ENCODE peak calls at places on chromosomes 7 and 10, in nine cellular contexts. L is effector memory CD8-positive, alpha-beta T cell; Q is ACHN; E is suprapubic skin; Z is A549; N is GM12891; T is hepatic stellate cell; I is EL; B is epithelial cell of esophagus. V is an unnamed sample.

GRCh38 chr10:72263613-72264241 is 10.0 kb upstream of the DDIT4 start:
- DNase-seq in L (peak; percentile 26), Q (no peak), E (no peak), Z (no peak), N (no peak), T (no peak), I (no peak), B (peak; percentile 95), V (no peak)

GRCh38 chr10:9311702-9312499 is 1257.4 kb downstream of the GATA3 start:
- DNase-seq in L (no peak), Q (no peak), E (no peak), Z (no peak), N (no peak), T (no peak), I (no peak), B (no peak), V (no peak)

GRCh38 chr10:111113961-111114830 is 37.4 kb downstream of the ADRA2A start:
- DNase-seq in L (no peak), Q (no peak), E (no peak), Z (no peak), N (no peak), T (no peak), I (peak; percentile 42), B (no peak), V (no peak)

GRCh38 chr10:398954-399353 is 263.7 kb downstream of the ZMYND11 start:
- DNase-seq in L (no peak), Q (no peak), E (no peak), Z (no peak), N (no peak), T (no peak), I (no peak), B (no peak), V (no peak)

GRCh38 chr7:36942062-36942461 is 217.8 kb upstream of the AOAH start:
- DNase-seq in L (no peak), Q (no peak), E (no peak), Z (no peak), N (no peak), T (no peak), I (no peak), B (no peak), V (no peak)

GRCh38 chr10:102819054-102819453 is 18.2 kb downstream of the CYP17A1 start:
- DNase-seq in L (no peak), Q (no peak), E (peak; percentile 74), Z (no peak), N (no peak), T (no peak), I (no peak), B (peak; percentile 57), V (no peak)

GRCh38 chr7:150382123-150382843 is 3.2 kb downstream of the ZNF775 start:
- DNase-seq in L (no peak), Q (no peak), E (no peak), Z (no peak), N (no peak), T (no peak), I (no peak), B (peak; percentile 36), V (no peak)

GRCh38 chr10:103265712-103266329 is 11.1 kb upstream of the INA start:
- DNase-seq in L (peak; percentile 9), Q (peak; percentile 72), E (no peak), Z (peak; percentile 25), N (no peak), T (no peak), I (peak; percentile 59), B (peak; percentile 84), V (peak; percentile 64)

GRCh38 chr10:76306859-76307258 is 875.4 kb downstream of the LRMDA start:
- DNase-seq in L (no peak), Q (no peak), E (no peak), Z (no peak), N (no peak), T (no peak), I (peak; percentile 9), B (no peak), V (peak; percentile 32)

GRCh38 chr10:126012485-126012884 is 116.1 kb downstream of the FANK1 start:
- DNase-seq in L (no peak), Q (peak; percentile 15), E (no peak), Z (no peak), N (no peak), T (peak; percentile 36), I (peak; percentile 16), B (peak; percentile 58), V (no peak)

GRCh38 chr10:119060107-119060506 is 20.5 kb downstream of the EIF3A start:
- DNase-seq in L (no peak), Q (no peak), E (no peak), Z (no peak), N (no peak), T (no peak), I (no peak), B (no peak), V (no peak)

GRCh38 chr10:484925-485661 is 204.4 kb downstream of the DIP2C start:
- DNase-seq in L (peak; percentile 30), Q (peak; percentile 40), E (peak; percentile 43), Z (no peak), N (peak; percentile 49), T (peak; percentile 37), I (no peak), B (peak; percentile 29), V (peak; percentile 29)

GRCh38 chr7:34077168-34077567 is 171.8 kb downstream of the BMPER start:
- DNase-seq in L (no peak), Q (no peak), E (no peak), Z (no peak), N (no peak), T (no peak), I (no peak), B (no peak), V (no peak)

GRCh38 chr7:139557857-139558581 is 34.5 kb downstream of the CLEC2L start:
- DNase-seq in L (no peak), Q (no peak), E (no peak), Z (no peak), N (no peak), T (no peak), I (no peak), B (no peak), V (no peak)

GRCh38 chr10:128174581-128175559 is 48.6 kb upstream of the MKI67 start:
- DNase-seq in L (no peak), Q (no peak), E (no peak), Z (no peak), N (no peak), T (no peak), I (no peak), B (no peak), V (no peak)

GRCh38 chr10:61608255-61609040 is 54.3 kb upstream of the CABCOCO1 start:
- DNase-seq in L (no peak), Q (no peak), E (no peak), Z (no peak), N (no peak), T (no peak), I (peak; percentile 72), B (no peak), V (no peak)

GRCh38 chr7:30445770-30446169 is 32.8 kb downstream of the NOD1 start:
- DNase-seq in L (peak; percentile 75), Q (no peak), E (peak; percentile 82), Z (peak; percentile 6), N (peak; percentile 82), T (no peak), I (peak; percentile 36), B (no peak), V (peak; percentile 23)

GRCh38 chr7:54947266-54947665 is 71.6 kb upstream of the EGFR start:
- DNase-seq in L (no peak), Q (no peak), E (no peak), Z (no peak), N (no peak), T (no peak), I (no peak), B (no peak), V (no peak)

GRCh38 chr7:156603629-156604028 is 36.9 kb upstream of the RNF32 start:
- DNase-seq in L (no peak), Q (no peak), E (no peak), Z (no peak), N (no peak), T (no peak), I (no peak), B (no peak), V (no peak)

GRCh38 chr10:42367532-42368230 is 270.7 kb downstream of the ZNF33B start:
- DNase-seq in L (peak; percentile 21), Q (no peak), E (peak; percentile 71), Z (no peak), N (no peak), T (peak; percentile 71), I (peak; percentile 91), B (peak; percentile 75), V (peak; percentile 94)

GRCh38 chr7:460374-461117 is 59.1 kb downstream of the PDGFA start:
- DNase-seq in L (no peak), Q (no peak), E (no peak), Z (no peak), N (no peak), T (peak; percentile 96), I (peak; percentile 64), B (no peak), V (peak; percentile 86)

GRCh38 chr10:126783806-126784205 is 113.3 kb upstream of the C10orf90 start:
- DNase-seq in L (no peak), Q (no peak), E (no peak), Z (no peak), N (no peak), T (no peak), I (peak; percentile 26), B (no peak), V (no peak)

GRCh38 chr10:110207805-110208613 is 604 bp downstream of the MXI1 start:
- DNase-seq in L (peak; percentile 34), Q (peak; percentile 35), E (no peak), Z (peak; percentile 31), N (peak; percentile 29), T (peak; percentile 31), I (peak; percentile 43), B (peak; percentile 39), V (peak; percentile 41)

GRCh38 chr10:27383595-27384542 is 120.2 kb upstream of the RAB18 start:
- DNase-seq in L (no peak), Q (no peak), E (no peak), Z (peak; percentile 13), N (no peak), T (no peak), I (peak; percentile 54), B (peak; percentile 90), V (no peak)

GRCh38 chr7:155007947-155008346 is 5.0 kb upstream of the PAXIP1 start:
- DNase-seq in L (peak; percentile 14), Q (peak; percentile 42), E (no peak), Z (peak; percentile 25), N (no peak), T (peak; percentile 23), I (no peak), B (peak; percentile 15), V (no peak)

GRCh38 chr10:89609730-89610393 is 35.2 kb downstream of the PANK1 start:
- DNase-seq in L (no peak), Q (no peak), E (no peak), Z (no peak), N (peak; percentile 22), T (no peak), I (no peak), B (no peak), V (no peak)

GRCh38 chr10:78861456-78862327 is 207.1 kb upstream of the ZMIZ1 start:
- DNase-seq in L (no peak), Q (no peak), E (no peak), Z (no peak), N (no peak), T (no peak), I (no peak), B (peak; percentile 10), V (no peak)

GRCh38 chr7:2903686-2904162 is 59.6 kb upstream of the GNA12 start:
- DNase-seq in L (no peak), Q (no peak), E (no peak), Z (no peak), N (no peak), T (no peak), I (no peak), B (no peak), V (no peak)

GRCh38 chr7:6160191-6160623 is 112.2 kb downstream of the CYTH3 start:
- DNase-seq in L (no peak), Q (peak; percentile 45), E (peak; percentile 75), Z (peak; percentile 76), N (no peak), T (peak; percentile 92), I (peak; percentile 74), B (peak; percentile 47), V (peak; percentile 92)

GRCh38 chr10:88209837-88210552 is 346.6 kb downstream of the PTEN start:
- DNase-seq in L (no peak), Q (no peak), E (no peak), Z (no peak), N (no peak), T (no peak), I (peak; percentile 52), B (peak; percentile 29), V (peak; percentile 19)

GRCh38 chr7:74709880-74710671 is 52.6 kb downstream of the GTF2I start:
- DNase-seq in L (no peak), Q (no peak), E (no peak), Z (no peak), N (no peak), T (no peak), I (no peak), B (no peak), V (peak; percentile 12)